ENCODE peak calls at places on chromosomes 5 and 9, in eight cellular contexts. One of them, this sample, is unnamed.

GRCh38 chr5:111587728-111588127 is 75.4 kb upstream of the STARD4 start:
- DNase-seq in neural progenitor cell: no peak
- DNase-seq in spleen: no peak
- DNase-seq in substantia nigra: no peak
- DNase-seq in WERI-Rb-1: no peak
- DNase-seq in GM23338: no peak
- DNase-seq in keratinocyte: no peak
- DNase-seq in gastrocnemius medialis: no peak
- DNase-seq in this sample: no peak

GRCh38 chr9:91060520-91061343 is 259.1 kb downstream of the SYK start:
- DNase-seq in spleen: no peak
- DNase-seq in substantia nigra: no peak
- DNase-seq in neural progenitor cell: no peak
- DNase-seq in GM23338: no peak
- DNase-seq in gastrocnemius medialis: peak; percentile 81
- DNase-seq in WERI-Rb-1: no peak
- DNase-seq in keratinocyte: no peak
- DNase-seq in this sample: peak; percentile 87

GRCh38 chr5:64147849-64148441 is 17.7 kb upstream of the RNF180 start:
- DNase-seq in spleen: peak; percentile 69
- DNase-seq in keratinocyte: no peak
- DNase-seq in GM23338: peak; percentile 73
- DNase-seq in neural progenitor cell: peak; percentile 75
- DNase-seq in substantia nigra: peak; percentile 31
- DNase-seq in WERI-Rb-1: peak; percentile 50
- DNase-seq in gastrocnemius medialis: peak; percentile 25
- DNase-seq in this sample: no peak

GRCh38 chr5:150510460-150511263 is 2.7 kb downstream of the NDST1 start:
- DNase-seq in neural progenitor cell: no peak
- DNase-seq in keratinocyte: no peak
- DNase-seq in spleen: no peak
- DNase-seq in WERI-Rb-1: no peak
- DNase-seq in gastrocnemius medialis: no peak
- DNase-seq in GM23338: peak; percentile 35
- DNase-seq in substantia nigra: no peak
- DNase-seq in this sample: no peak

GRCh38 chr9:4740373-4740622 is 704 bp downstream of the AK3 start:
- DNase-seq in GM23338: no peak
- DNase-seq in WERI-Rb-1: no peak
- DNase-seq in gastrocnemius medialis: no peak
- DNase-seq in neural progenitor cell: no peak
- DNase-seq in keratinocyte: no peak
- DNase-seq in substantia nigra: no peak
- DNase-seq in spleen: no peak
- DNase-seq in this sample: no peak

GRCh38 chr5:33763435-33763834 is 128.4 kb downstream of the ADAMTS12 start:
- DNase-seq in substantia nigra: no peak
- DNase-seq in gastrocnemius medialis: no peak
- DNase-seq in GM23338: no peak
- DNase-seq in WERI-Rb-1: no peak
- DNase-seq in spleen: no peak
- DNase-seq in keratinocyte: no peak
- DNase-seq in neural progenitor cell: no peak
- DNase-seq in this sample: no peak

GRCh38 chr5:45017568-45017967 is 208.8 kb downstream of the MRPS30 start:
- DNase-seq in GM23338: no peak
- DNase-seq in WERI-Rb-1: no peak
- DNase-seq in gastrocnemius medialis: no peak
- DNase-seq in neural progenitor cell: no peak
- DNase-seq in spleen: no peak
- DNase-seq in keratinocyte: no peak
- DNase-seq in substantia nigra: no peak
- DNase-seq in this sample: no peak

GRCh38 chr9:85290019-85290418 is 451.7 kb downstream of the AGTPBP1 start:
- DNase-seq in GM23338: no peak
- DNase-seq in gastrocnemius medialis: no peak
- DNase-seq in spleen: no peak
- DNase-seq in substantia nigra: no peak
- DNase-seq in WERI-Rb-1: no peak
- DNase-seq in keratinocyte: no peak
- DNase-seq in neural progenitor cell: no peak
- DNase-seq in this sample: no peak

GRCh38 chr9:88710449-88710848 is 175.5 kb downstream of the NXNL2 start:
- DNase-seq in keratinocyte: no peak
- DNase-seq in GM23338: no peak
- DNase-seq in gastrocnemius medialis: no peak
- DNase-seq in neural progenitor cell: no peak
- DNase-seq in substantia nigra: no peak
- DNase-seq in WERI-Rb-1: no peak
- DNase-seq in spleen: no peak
- DNase-seq in this sample: no peak

GRCh38 chr5:1570975-1571374 is 47.2 kb upstream of the LPCAT1 start:
- DNase-seq in keratinocyte: no peak
- DNase-seq in neural progenitor cell: no peak
- DNase-seq in GM23338: no peak
- DNase-seq in spleen: no peak
- DNase-seq in WERI-Rb-1: no peak
- DNase-seq in gastrocnemius medialis: no peak
- DNase-seq in substantia nigra: no peak
- DNase-seq in this sample: no peak

GRCh38 chr5:175464414-175465233 is 13.7 kb upstream of the SFXN1 start:
- DNase-seq in neural progenitor cell: peak; percentile 68
- DNase-seq in GM23338: peak; percentile 85
- DNase-seq in WERI-Rb-1: peak; percentile 73
- DNase-seq in spleen: no peak
- DNase-seq in substantia nigra: peak; percentile 4
- DNase-seq in keratinocyte: no peak
- DNase-seq in gastrocnemius medialis: no peak
- DNase-seq in this sample: no peak

GRCh38 chr9:88378317-88378716 is 9.9 kb upstream of the SPIN1 start:
- DNase-seq in gastrocnemius medialis: no peak
- DNase-seq in substantia nigra: no peak
- DNase-seq in keratinocyte: no peak
- DNase-seq in WERI-Rb-1: no peak
- DNase-seq in neural progenitor cell: no peak
- DNase-seq in GM23338: peak; percentile 91
- DNase-seq in spleen: no peak
- DNase-seq in this sample: no peak

GRCh38 chr5:120368923-120369715 is 95.0 kb upstream of the PRR16 start:
- DNase-seq in neural progenitor cell: no peak
- DNase-seq in WERI-Rb-1: no peak
- DNase-seq in gastrocnemius medialis: no peak
- DNase-seq in substantia nigra: no peak
- DNase-seq in keratinocyte: peak; percentile 40
- DNase-seq in spleen: peak; percentile 69
- DNase-seq in GM23338: no peak
- DNase-seq in this sample: peak; percentile 64

GRCh38 chr5:60674670-60675069 is 25.3 kb downstream of the DEPDC1B start:
- DNase-seq in gastrocnemius medialis: no peak
- DNase-seq in keratinocyte: no peak
- DNase-seq in GM23338: no peak
- DNase-seq in spleen: no peak
- DNase-seq in WERI-Rb-1: no peak
- DNase-seq in neural progenitor cell: no peak
- DNase-seq in substantia nigra: no peak
- DNase-seq in this sample: no peak

GRCh38 chr9:79134654-79135053 is 437.1 kb upstream of the TLE4 start:
- DNase-seq in neural progenitor cell: peak; percentile 59
- DNase-seq in WERI-Rb-1: peak; percentile 33
- DNase-seq in GM23338: peak; percentile 81
- DNase-seq in substantia nigra: no peak
- DNase-seq in keratinocyte: no peak
- DNase-seq in spleen: no peak
- DNase-seq in gastrocnemius medialis: no peak
- DNase-seq in this sample: no peak

GRCh38 chr5:124737651-124738050 is 8.8 kb downstream of the ZNF608 start:
- DNase-seq in keratinocyte: no peak
- DNase-seq in gastrocnemius medialis: no peak
- DNase-seq in substantia nigra: no peak
- DNase-seq in neural progenitor cell: no peak
- DNase-seq in spleen: no peak
- DNase-seq in GM23338: peak; percentile 81
- DNase-seq in WERI-Rb-1: no peak
- DNase-seq in this sample: no peak
- H3K27ac ChIP-seq in keratinocyte: no peak overlapping the region
- H3K27ac ChIP-seq in gastrocnemius medialis: peak overlapping the region; percentile 91
- H3K27ac ChIP-seq in substantia nigra: no peak overlapping the region
- H3K27ac ChIP-seq in neural progenitor cell: no peak overlapping the region
- H3K27ac ChIP-seq in spleen: no peak overlapping the region
- H3K27ac ChIP-seq in GM23338: peak overlapping the region; percentile 89
- H3K27ac ChIP-seq in WERI-Rb-1: peak overlapping the region; percentile 29
- H3K27ac ChIP-seq in this sample: no peak overlapping the region

DNA sequence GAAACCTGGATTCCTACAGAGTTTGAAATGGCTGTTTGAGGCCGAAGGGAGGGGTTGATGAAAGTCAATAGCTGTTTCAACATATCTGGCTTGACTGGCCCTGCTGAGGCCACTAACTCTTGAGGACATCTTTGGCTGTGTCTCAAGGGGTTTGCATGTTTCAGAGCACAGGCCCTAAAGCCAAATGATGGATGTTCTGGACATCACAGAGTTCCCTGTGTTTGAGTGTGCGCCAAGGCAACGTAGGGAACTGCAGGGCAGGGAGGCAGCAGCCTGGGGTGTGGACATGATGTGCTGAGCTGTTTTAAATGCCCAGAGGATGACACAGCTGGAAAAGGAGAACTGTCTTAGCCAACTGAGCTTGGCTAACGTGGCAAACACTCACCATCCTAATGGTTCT is 89.6 kb downstream of the RAPGEF1 start:
- DNase-seq in neural progenitor cell: no peak
- DNase-seq in GM23338: no peak
- DNase-seq in keratinocyte: peak; percentile 52
- DNase-seq in spleen: no peak
- DNase-seq in gastrocnemius medialis: peak; percentile 99
- DNase-seq in substantia nigra: no peak
- DNase-seq in WERI-Rb-1: no peak
- DNase-seq in this sample: no peak
- H3K27ac ChIP-seq in neural progenitor cell: no peak overlapping the region
- H3K27ac ChIP-seq in GM23338: no peak overlapping the region
- H3K27ac ChIP-seq in keratinocyte: no peak overlapping the region
- H3K27ac ChIP-seq in spleen: no peak overlapping the region
- H3K27ac ChIP-seq in gastrocnemius medialis: peak overlapping the region; percentile 90
- H3K27ac ChIP-seq in substantia nigra: no peak overlapping the region
- H3K27ac ChIP-seq in WERI-Rb-1: no peak overlapping the region
- H3K27ac ChIP-seq in this sample: peak overlapping the region; percentile 24

GRCh38 chr5:158928405-158928804 is 171.3 kb downstream of the EBF1 start:
- DNase-seq in WERI-Rb-1: no peak
- DNase-seq in GM23338: no peak
- DNase-seq in substantia nigra: no peak
- DNase-seq in spleen: no peak
- DNase-seq in keratinocyte: no peak
- DNase-seq in gastrocnemius medialis: no peak
- DNase-seq in neural progenitor cell: no peak
- DNase-seq in this sample: no peak
- H3K27ac ChIP-seq in WERI-Rb-1: no peak overlapping the region
- H3K27ac ChIP-seq in GM23338: no peak overlapping the region
- H3K27ac ChIP-seq in substantia nigra: no peak overlapping the region
- H3K27ac ChIP-seq in spleen: no peak overlapping the region
- H3K27ac ChIP-seq in keratinocyte: no peak overlapping the region
- H3K27ac ChIP-seq in gastrocnemius medialis: no peak overlapping the region
- H3K27ac ChIP-seq in neural progenitor cell: no peak overlapping the region
- H3K27ac ChIP-seq in this sample: no peak overlapping the region

DNA sequence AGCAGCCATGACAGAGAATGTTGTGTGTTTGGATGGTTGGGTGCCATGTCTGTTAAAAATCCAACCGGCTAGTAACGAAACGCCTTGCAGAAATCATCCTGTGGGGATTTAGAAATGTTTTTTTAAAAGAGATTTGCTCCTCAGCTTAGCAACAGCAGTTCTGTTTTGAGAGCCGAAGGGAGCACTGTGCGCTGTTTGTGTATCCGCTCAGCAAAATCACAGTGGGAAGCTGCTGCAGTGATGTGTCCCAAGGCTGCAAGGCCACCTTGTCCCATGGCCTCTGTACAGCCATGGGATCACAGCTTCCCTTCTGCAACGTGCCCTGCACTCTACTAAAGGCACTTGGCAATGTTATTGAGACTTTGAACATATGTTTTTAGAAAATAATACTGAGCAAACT is 40.9 kb downstream of the TRIO start:
- DNase-seq in keratinocyte: no peak
- DNase-seq in neural progenitor cell: no peak
- DNase-seq in WERI-Rb-1: no peak
- DNase-seq in substantia nigra: no peak
- DNase-seq in gastrocnemius medialis: no peak
- DNase-seq in GM23338: no peak
- DNase-seq in spleen: no peak
- DNase-seq in this sample: no peak
- H3K27ac ChIP-seq in keratinocyte: peak overlapping the region; percentile 92
- H3K27ac ChIP-seq in neural progenitor cell: no peak overlapping the region
- H3K27ac ChIP-seq in WERI-Rb-1: no peak overlapping the region
- H3K27ac ChIP-seq in substantia nigra: no peak overlapping the region
- H3K27ac ChIP-seq in gastrocnemius medialis: peak overlapping the region; percentile 71
- H3K27ac ChIP-seq in GM23338: no peak overlapping the region
- H3K27ac ChIP-seq in spleen: no peak overlapping the region
- H3K27ac ChIP-seq in this sample: peak overlapping the region; percentile 93

DNA sequence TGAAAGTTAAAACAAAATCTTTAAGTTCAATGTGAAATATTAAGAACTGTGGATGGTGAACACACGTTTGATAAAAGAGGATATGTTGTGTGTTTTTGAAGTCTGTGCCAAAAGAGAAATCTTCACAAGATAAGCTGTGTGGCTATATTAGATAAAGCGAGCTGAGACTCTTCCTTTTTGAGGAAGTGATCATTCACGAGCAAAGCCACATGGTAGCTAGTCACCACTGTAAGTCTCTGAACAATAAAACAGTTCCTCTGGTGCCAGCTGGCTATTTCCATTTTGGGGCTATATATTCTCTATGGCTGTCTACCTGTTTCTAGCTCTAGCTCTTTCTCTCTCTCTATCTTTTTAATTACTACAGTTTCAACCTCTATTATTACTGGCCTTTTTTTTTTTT is 1849.2 kb upstream of the C9orf72 start:
- DNase-seq in gastrocnemius medialis: no peak
- DNase-seq in GM23338: no peak
- DNase-seq in spleen: no peak
- DNase-seq in WERI-Rb-1: no peak
- DNase-seq in keratinocyte: no peak
- DNase-seq in neural progenitor cell: no peak
- DNase-seq in substantia nigra: no peak
- DNase-seq in this sample: no peak
- H3K27ac ChIP-seq in gastrocnemius medialis: no peak overlapping the region
- H3K27ac ChIP-seq in GM23338: no peak overlapping the region
- H3K27ac ChIP-seq in spleen: no peak overlapping the region
- H3K27ac ChIP-seq in WERI-Rb-1: no peak overlapping the region
- H3K27ac ChIP-seq in keratinocyte: no peak overlapping the region
- H3K27ac ChIP-seq in neural progenitor cell: no peak overlapping the region
- H3K27ac ChIP-seq in substantia nigra: no peak overlapping the region
- H3K27ac ChIP-seq in this sample: no peak overlapping the region